ENCODE peak calls at places on chromosomes 1 and 21, in six cellular contexts. A, G, N, Z, Q and E are unnamed samples.
A peak's percentile ranks its signal among the peaks of the same experiment; 100 is the strongest.

GRCh38 chr1:208855403-208855802 is 611.2 kb upstream of the PLXNA2 start:
- DNase-seq in G (no peak), Z (no peak), A (no peak), N (no peak), Q (no peak), E (no peak)

GRCh38 chr1:75198761-75199160 is 64.6 kb downstream of the LHX8 start:
- DNase-seq in Q (no peak), Z (no peak), G (no peak), A (no peak), N (no peak), E (no peak)

GRCh38 chr1:58824753-58825389 is 41.0 kb upstream of the JUN start:
- DNase-seq in Q (no peak), N (no peak), Z (no peak), A (no peak), G (no peak), E (no peak)

GRCh38 chr1:186093437-186093836 is 281.6 kb downstream of the TPR start:
- DNase-seq in G (peak; percentile 74), Z (peak; percentile 52), Q (no peak), N (no peak), A (no peak), E (no peak)

GRCh38 chr1:116553386-116554115 is 17.3 kb downstream of the CD58 start:
- DNase-seq in N (no peak), G (no peak), Z (no peak), A (no peak), Q (no peak), E (no peak)

GRCh38 chr1:53982762-53983101 is 35.3 kb downstream of the LDLRAD1 start:
- DNase-seq in G (no peak), Q (no peak), Z (no peak), N (no peak), A (no peak), E (no peak)

GRCh38 chr1:115658646-115659045 is 16.9 kb downstream of the VANGL1 start:
- DNase-seq in Z (no peak), N (no peak), Q (no peak), G (no peak), A (no peak), E (no peak)

GRCh38 chr1:227753999-227754764 is 18.9 kb downstream of the SNAP47 start:
- DNase-seq in N (no peak), A (no peak), G (no peak), Q (no peak), Z (peak; percentile 66), E (no peak)

GRCh38 chr21:45765375-45765774 is 121.8 kb downstream of the PCBP3 start:
- DNase-seq in Q (no peak), G (no peak), A (peak; percentile 64), Z (no peak), N (no peak), E (no peak)

GRCh38 chr1:97919568-97920261 is 1.1 kb downstream of the DPYD start:
- DNase-seq in N (no peak), A (no peak), Q (no peak), Z (peak; percentile 42), G (peak; percentile 69), E (no peak)

GRCh38 chr1:61124691-61125090 is 42.3 kb downstream of the NFIA start:
- DNase-seq in N (no peak), A (no peak), Z (no peak), G (no peak), Q (no peak), E (no peak)

GRCh38 chr1:97832490-97832889 is 88.3 kb downstream of the DPYD start:
- DNase-seq in A (no peak), N (no peak), Z (peak; percentile 5), G (no peak), Q (no peak), E (no peak)